ENCODE peak calls at places on chromosomes 5 and 9, in nine cellular contexts. W is spleen, T is endothelial cell of umbilical vein, F is transverse colon, Q is SK-N-SH, K is Panc1, I is K562, R is HCT116, P is GM23338. L is an unnamed sample.

GRCh38 chr9:12231832-12232231 is 461.4 kb upstream of the TYRP1 start:
- DNase-seq in W (no peak), T (no peak), F (no peak), Q (no peak), K (no peak), I (no peak), R (no peak), P (peak; percentile 11), L (no peak)

GRCh38 chr9:80615964-80616363 is 1044.2 kb downstream of the TLE4 start:
- DNase-seq in W (no peak), T (no peak), F (no peak), Q (no peak), K (no peak), I (no peak), R (no peak), P (no peak), L (no peak)

GRCh38 chr9:2727966-2728613 is 10.8 kb downstream of the KCNV2 start:
- DNase-seq in W (no peak), T (peak; percentile 76), F (no peak), Q (peak; percentile 40), K (peak; percentile 54), I (peak; percentile 61), R (peak; percentile 4), P (peak; percentile 63), L (no peak)

GRCh38 chr9:123960965-123961364 is 31.0 kb upstream of the DENND1A start:
- DNase-seq in W (no peak), T (no peak), F (no peak), Q (no peak), K (no peak), I (no peak), R (no peak), P (peak; percentile 32), L (no peak)

GRCh38 chr5:26894719-26895263 is 143.6 kb downstream of the CDH9 start:
- DNase-seq in W (no peak), T (no peak), F (no peak), Q (no peak), K (no peak), I (no peak), R (no peak), P (no peak), L (no peak)

GRCh38 chr9:37902804-37903580 is 935 bp downstream of the SLC25A51 start:
- DNase-seq in W (peak; percentile 22), T (peak; percentile 56), F (no peak), Q (no peak), K (no peak), I (peak; percentile 69), R (no peak), P (no peak), L (no peak)

GRCh38 chr5:161765611-161766010 is 80.1 kb downstream of the GABRA6 start:
- DNase-seq in W (no peak), T (no peak), F (no peak), Q (no peak), K (no peak), I (no peak), R (no peak), P (no peak), L (no peak)

GRCh38 chr9:86126998-86127972 is 27.9 kb upstream of the GOLM1 start:
- DNase-seq in W (no peak), T (no peak), F (peak; percentile 80), Q (peak; percentile 22), K (peak; percentile 91), I (peak; percentile 64), R (peak; percentile 96), P (peak; percentile 94), L (no peak)

GRCh38 chr5:40681351-40682311 is 1.9 kb downstream of the PTGER4 start:
- DNase-seq in W (peak; percentile 93), T (peak; percentile 60), F (peak; percentile 45), Q (peak; percentile 16), K (no peak), I (no peak), R (no peak), P (peak; percentile 59), L (peak; percentile 69)

DNA sequence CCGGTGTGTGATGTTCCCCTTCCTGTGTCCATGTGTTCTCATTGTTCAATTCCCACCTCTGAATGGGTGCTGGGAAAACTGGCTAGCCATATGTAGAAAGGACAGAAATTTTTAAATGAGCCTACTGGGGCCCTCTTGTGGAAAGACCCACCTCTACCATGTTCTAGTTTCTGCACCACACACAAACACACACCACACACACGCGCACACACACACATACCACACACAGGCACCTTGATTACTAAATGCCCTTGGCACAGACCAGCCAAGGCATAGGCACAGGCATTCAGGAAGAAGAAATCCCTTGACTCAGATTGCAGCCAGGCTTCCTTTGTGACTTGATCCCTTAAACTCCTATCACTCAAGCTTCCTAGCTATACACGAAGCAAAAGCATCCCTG is 60.5 kb downstream of the SIL1 start:
- DNase-seq in W (no peak), T (peak; percentile 51), F (peak; percentile 12), Q (peak; percentile 47), K (no peak), I (peak; percentile 23), R (peak; percentile 12), P (peak; percentile 64), L (no peak)
- TF ChIP-seq CTCF in W (no peak), T (peak; percentile 38), F (no peak), Q (peak; percentile 48), K (peak; percentile 47), I (peak; percentile 48), R (peak; percentile 38), P (peak; percentile 53), L (no peak)

GRCh38 chr9:19379697-19380046 is 364 bp downstream of the RPS6 start:
- DNase-seq in W (peak; percentile 91), T (peak; percentile 69), F (peak; percentile 42), Q (peak; percentile 54), K (no peak), I (no peak), R (no peak), P (peak; percentile 35), L (no peak)

GRCh38 chr9:19378154-19378553 is 1.9 kb downstream of the RPS6 start:
- DNase-seq in W (no peak), T (no peak), F (no peak), Q (no peak), K (no peak), I (no peak), R (no peak), P (no peak), L (no peak)

GRCh38 chr9:19376931-19377330 is 3.1 kb downstream of the RPS6 start:
- DNase-seq in W (no peak), T (no peak), F (no peak), Q (no peak), K (no peak), I (no peak), R (no peak), P (no peak), L (no peak)

GRCh38 chr9:19379283-19379682 is 753 bp downstream of the RPS6 start:
- DNase-seq in W (no peak), T (no peak), F (no peak), Q (no peak), K (no peak), I (no peak), R (no peak), P (no peak), L (no peak)

DNA sequence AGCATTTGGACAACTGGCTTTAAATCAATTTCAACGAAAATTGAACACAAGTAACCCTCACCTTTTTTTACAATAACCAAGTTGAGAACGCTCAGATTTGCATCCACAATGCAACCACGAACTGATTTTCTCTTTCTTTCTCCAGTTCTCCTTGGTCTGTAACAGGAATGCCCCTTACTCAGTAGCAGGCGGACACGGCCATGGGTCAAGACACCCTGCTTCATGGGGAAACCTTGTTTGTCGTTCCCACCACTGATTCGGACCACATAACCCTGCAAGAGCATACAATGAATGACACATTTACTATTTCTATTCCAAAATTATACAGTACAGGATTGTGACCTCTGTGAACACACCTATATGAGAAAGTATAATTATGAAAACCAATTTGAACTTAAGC is 1.4 kb downstream of the RPS6 start:
- DNase-seq in W (no peak), T (peak; percentile 36), F (no peak), Q (no peak), K (no peak), I (no peak), R (no peak), P (no peak), L (no peak)
- TF ChIP-seq POLR2AphosphoS5 in W (no peak), T (no peak), F (no peak), Q (no peak), K (no peak), I (no peak), R (no peak), P (no peak), L (no peak)

GRCh38 chr5:150642567-150642927 is 2.1 kb downstream of the SYNPO start:
- DNase-seq in W (peak; percentile 46), T (peak; percentile 84), F (peak; percentile 57), Q (no peak), K (no peak), I (no peak), R (peak; percentile 38), P (no peak), L (peak; percentile 94)
- H3K27ac ChIP-seq in W (peak overlapping the region; percentile 86), T (peak overlapping the region; percentile 98), F (peak overlapping the region; percentile 83), Q (peak overlapping the region; percentile 94), K (peak overlapping the region; percentile 97), I (no peak overlapping the region), R (peak overlapping the region; percentile 27), P (no peak overlapping the region), L (peak overlapping the region; percentile 76)

GRCh38 chr9:83200531-83200930 is 137.6 kb upstream of the RASEF start:
- DNase-seq in W (no peak), T (no peak), F (no peak), Q (no peak), K (no peak), I (no peak), R (no peak), P (no peak), L (no peak)

GRCh38 chr9:83198336-83198735 is 135.4 kb upstream of the RASEF start:
- DNase-seq in W (no peak), T (no peak), F (no peak), Q (no peak), K (no peak), I (no peak), R (no peak), P (no peak), L (no peak)

GRCh38 chr9:83197611-83198010 is 134.7 kb upstream of the RASEF start:
- DNase-seq in W (no peak), T (no peak), F (no peak), Q (no peak), K (no peak), I (no peak), R (no peak), P (no peak), L (no peak)

GRCh38 chr9:83196946-83197345 is 134.0 kb upstream of the RASEF start:
- DNase-seq in W (no peak), T (no peak), F (no peak), Q (no peak), K (no peak), I (no peak), R (no peak), P (no peak), L (no peak)

DNA sequence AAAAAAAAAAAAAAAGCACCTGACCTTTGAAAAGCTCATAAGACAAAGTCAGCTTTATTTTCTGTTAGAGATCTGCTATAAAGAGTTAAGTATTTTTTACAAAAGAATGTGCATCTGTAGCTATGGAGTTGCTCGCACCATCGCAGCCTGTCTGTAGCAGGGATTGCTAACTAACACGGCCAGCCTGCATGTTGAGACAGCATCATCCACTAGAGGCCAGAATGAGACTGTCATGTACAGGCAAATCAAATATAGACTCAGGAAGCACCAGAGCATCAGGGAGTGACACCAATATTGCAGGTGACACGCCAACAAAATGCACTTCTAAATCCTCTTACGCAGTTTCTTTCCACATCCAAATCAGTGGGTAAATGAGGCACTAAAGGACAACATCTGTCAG is 136.3 kb upstream of the RASEF start:
- DNase-seq in W (no peak), T (peak; percentile 65), F (peak; percentile 33), Q (peak; percentile 63), K (no peak), I (no peak), R (peak; percentile 16), P (peak; percentile 46), L (no peak)
- TF ChIP-seq CTCF in W (peak; percentile 55), T (peak; percentile 70), F (peak; percentile 46), Q (peak; percentile 69), K (peak; percentile 58), I (peak; percentile 17), R (peak; percentile 51), P (peak; percentile 41), L (no peak)